ENCODE peak calls at places on chromosome X, in four cellular contexts. G is H1, D is K562, U is GM12878. T is an unnamed sample.

GRCh38 chrX:128759177-128759576 is 707.0 kb upstream of the ACTRT1 start:
- DNase-seq in G (no peak), D (no peak), U (no peak), T (no peak)

GRCh38 chrX:14616876-14617275 is 87.5 kb downstream of the GLRA2 start:
- DNase-seq in G (no peak), D (no peak), U (no peak), T (peak; percentile 38)

GRCh38 chrX:119240356-119240755 is 4.3 kb downstream of the PGRMC1 start:
- DNase-seq in G (no peak), D (no peak), U (no peak), T (peak; percentile 75)

GRCh38 chrX:45801554-45801953 is 600.9 kb upstream of the DIPK2B start:
- DNase-seq in G (no peak), D (no peak), U (no peak), T (peak; percentile 34)

GRCh38 chrX:124257924-124258706 is 74.3 kb upstream of the TEX13D start:
- DNase-seq in G (no peak), D (no peak), U (no peak), T (no peak)

GRCh38 chrX:67104982-67105757 is 438.7 kb upstream of the AR start:
- DNase-seq in G (no peak), D (no peak), U (no peak), T (no peak)

GRCh38 chrX:81120936-81121351 is 80.8 kb downstream of the HMGN5 start:
- DNase-seq in G (no peak), D (peak; percentile 17), U (peak; percentile 30), T (peak; percentile 48)

GRCh38 chrX:68146054-68146453 is 287.2 kb downstream of the OPHN1 start:
- DNase-seq in G (no peak), D (peak; percentile 21), U (no peak), T (peak; percentile 62)

GRCh38 chrX:47497274-47497673 is 14.3 kb upstream of the ZNF41 start:
- DNase-seq in G (no peak), D (peak; percentile 16), U (no peak), T (peak; percentile 38)

GRCh38 chrX:38704146-38704882 is 96.9 kb upstream of the MID1IP1 start:
- DNase-seq in G (no peak), D (no peak), U (no peak), T (no peak)

GRCh38 chrX:77768787-77769186 is 17.2 kb downstream of the ATRX start:
- DNase-seq in G (no peak), D (no peak), U (no peak), T (no peak)

GRCh38 chrX:150362599-150363481 is at the start of gene MAMLD1:
- DNase-seq in G (no peak), D (peak; percentile 20), U (no peak), T (peak; percentile 84)

GRCh38 chrX:3046253-3046909 is 5.1 kb downstream of the ARSF start:
- DNase-seq in G (no peak), D (no peak), U (no peak), T (no peak)

GRCh38 chrX:50691820-50692219 is 122.2 kb downstream of the SHROOM4 start:
- DNase-seq in G (no peak), D (peak; percentile 35), U (no peak), T (peak; percentile 48)

GRCh38 chrX:85836868-85837267 is 210.5 kb downstream of the CHM start:
- DNase-seq in G (no peak), D (no peak), U (no peak), T (peak; percentile 23)

GRCh38 chrX:121876316-121876715 is 828.9 kb downstream of the GLUD2 start:
- DNase-seq in G (no peak), D (no peak), U (no peak), T (no peak)

GRCh38 chrX:19121898-19122640 is at the start of gene ADGRG2:
- DNase-seq in G (no peak), D (no peak), U (no peak), T (peak; percentile 11)

GRCh38 chrX:74924449-74925209 is 623 bp downstream of the NEXMIF start:
- DNase-seq in G (no peak), D (no peak), U (no peak), T (no peak)

GRCh38 chrX:46876901-46877300 is 35.3 kb upstream of the JADE3 start:
- DNase-seq in G (no peak), D (no peak), U (no peak), T (no peak)

GRCh38 chrX:36575670-36576069 is 432.5 kb upstream of the FAM47C start:
- DNase-seq in G (no peak), D (no peak), U (no peak), T (no peak)

GRCh38 chrX:20653070-20653469 is 386.4 kb upstream of the RPS6KA3 start:
- DNase-seq in G (no peak), D (no peak), U (no peak), T (no peak)

GRCh38 chrX:107672955-107673378 is 44.7 kb downstream of the PRPS1 start:
- DNase-seq in G (no peak), D (peak; percentile 61), U (no peak), T (peak; percentile 56)

GRCh38 chrX:3159995-3160715 is 118.9 kb downstream of the ARSF start:
- DNase-seq in G (no peak), D (no peak), U (no peak), T (no peak)

GRCh38 chrX:96447161-96447560 is 237.5 kb upstream of the DIAPH2 start:
- DNase-seq in G (no peak), D (no peak), U (no peak), T (no peak)

GRCh38 chrX:41935827-41936226 is 12.5 kb upstream of the CASK start:
- DNase-seq in G (no peak), D (no peak), U (no peak), T (no peak)

GRCh38 chrX:51456814-51457213 is 39.6 kb downstream of the NUDT11 start:
- DNase-seq in G (no peak), D (no peak), U (no peak), T (no peak)

GRCh38 chrX:97389761-97390192 is 506.1 kb downstream of the RPA4 start:
- DNase-seq in G (no peak), D (no peak), U (no peak), T (peak; percentile 84)

DNA sequence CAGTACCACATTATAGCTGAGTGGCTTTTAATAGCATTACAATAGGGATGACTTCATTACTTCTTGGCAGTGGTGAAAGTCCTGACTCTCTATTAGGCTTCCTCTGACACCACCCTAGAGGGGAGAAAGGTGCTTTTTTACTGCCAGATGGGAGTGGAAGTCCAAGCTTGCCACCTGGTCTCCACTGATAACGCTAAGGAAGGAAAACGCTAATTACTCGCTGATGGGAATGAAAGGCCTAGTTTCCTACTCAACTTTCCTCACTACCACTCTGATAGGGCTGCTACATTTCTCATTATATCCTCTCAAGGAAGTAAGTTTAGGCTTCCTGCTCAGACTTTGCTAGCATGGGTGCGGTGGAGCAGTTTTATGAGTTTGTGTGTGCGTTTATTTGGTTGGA is 62.3 kb upstream of the PAGE3 start:
- DNase-seq in G (no peak), D (peak; percentile 15), U (no peak), T (no peak)
- TF ChIP-seq CHD1 in G (no peak), D (no peak), U (no peak), T (no peak)

GRCh38 chrX:131792789-131793462 is 230.2 kb upstream of the STK26 start:
- DNase-seq in G (no peak), D (no peak), U (peak; percentile 90), T (peak; percentile 93)
- TF ChIP-seq CHD1 in G (no peak), D (no peak), U (no peak), T (no peak)

GRCh38 chrX:55486736-55487135 is 2.9 kb downstream of the USP51 start:
- DNase-seq in G (no peak), D (no peak), U (no peak), T (no peak)

GRCh38 chrX:55487143-55487542 is 2.5 kb downstream of the USP51 start:
- DNase-seq in G (no peak), D (no peak), U (no peak), T (no peak)

GRCh38 chrX:55488559-55489314 is 911 bp downstream of the USP51 start:
- DNase-seq in G (no peak), D (peak; percentile 71), U (peak; percentile 8), T (peak; percentile 8)

GRCh38 chrX:55489315-55490009 is at the start of gene USP51:
- DNase-seq in G (no peak), D (peak; percentile 17), U (peak; percentile 16), T (peak; percentile 51)

GRCh38 chrX:55488268-55488558 is 1.4 kb downstream of the USP51 start:
- DNase-seq in G (no peak), D (no peak), U (no peak), T (no peak)
- TF ChIP-seq CHD1 in G (no peak), D (no peak), U (no peak), T (no peak)

GRCh38 chrX:72045552-72046277 is 86.0 kb downstream of the RTL5 start:
- DNase-seq in G (peak; percentile 25), D (no peak), U (no peak), T (no peak)
- TF ChIP-seq CHD1 in G (no peak), D (no peak), U (no peak), T (no peak)

DNA sequence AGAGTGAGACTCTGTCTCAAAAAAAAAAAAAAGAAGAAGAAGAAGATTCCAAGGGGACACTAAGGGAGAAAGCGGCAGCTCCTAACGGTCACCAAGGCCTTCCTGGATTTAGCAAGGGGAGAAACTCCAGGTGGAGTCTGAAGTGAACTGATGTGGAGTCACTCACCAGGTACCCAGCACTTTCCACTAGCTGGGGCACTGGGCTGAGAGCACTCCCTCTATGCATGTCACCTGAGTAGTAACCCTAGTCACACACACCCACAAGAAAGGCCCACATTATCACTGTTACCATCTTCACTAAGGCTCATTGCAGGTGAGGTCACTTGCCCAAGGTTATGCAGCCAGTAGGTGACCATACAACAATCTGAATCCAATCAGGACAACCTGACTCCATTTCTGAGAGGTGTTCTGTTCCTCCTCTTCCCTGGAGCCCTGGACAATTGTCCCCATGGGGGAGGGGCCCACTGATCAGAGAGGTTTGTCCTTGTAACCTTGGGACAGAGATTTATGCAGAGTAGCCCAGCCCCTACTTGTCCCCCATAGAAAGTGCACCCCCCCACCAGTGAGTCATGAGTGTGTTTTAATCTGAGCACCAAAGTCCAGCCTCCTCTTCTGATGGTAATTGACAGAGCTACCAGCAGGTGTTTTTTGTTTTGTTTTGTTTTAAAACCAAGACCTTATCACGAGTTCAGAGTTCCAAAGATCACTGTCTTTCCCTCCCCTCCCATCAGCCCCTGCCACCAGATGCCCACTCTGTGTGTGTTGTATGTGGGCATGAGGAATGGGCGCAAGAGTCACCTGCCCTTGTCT is 5.9 kb upstream of the SASH3 start:
- DNase-seq in G (no peak), D (no peak), U (no peak), T (no peak)
- TF ChIP-seq CHD1 in G (no peak), D (no peak), U (no peak), T (no peak)